ENCODE peak calls at places on chromosomes 11 and 22, in five cellular contexts. V is esophagus muscularis mucosa, K is tibial nerve, B is stomach, C is transverse colon. Q is an unnamed sample.

GRCh38 chr11:118660646-118661424 is 18.6 kb downstream of the TREH start:
- DNase-seq in V (no peak), K (no peak), B (no peak), C (no peak), Q (no peak)

GRCh38 chr22:44793106-44793505 is 40.7 kb downstream of the ARHGAP8 start:
- DNase-seq in V (no peak), K (no peak), B (no peak), C (no peak), Q (no peak)

GRCh38 chr11:60847906-60848305 is 6.0 kb downstream of the CCDC86 start:
- DNase-seq in V (no peak), K (no peak), B (no peak), C (no peak), Q (no peak)

GRCh38 chr11:34948721-34949120 is 32.3 kb downstream of the PDHX start:
- DNase-seq in V (no peak), K (no peak), B (no peak), C (no peak), Q (no peak)

GRCh38 chr11:68890490-68891231 is 13.0 kb downstream of the MRPL21 start:
- DNase-seq in V (peak; percentile 93), K (peak; percentile 84), B (peak; percentile 84), C (peak; percentile 28), Q (peak; percentile 62)

GRCh38 chr11:36540998-36541397 is 26.8 kb upstream of the RAG1 start:
- DNase-seq in V (no peak), K (no peak), B (peak; percentile 49), C (peak; percentile 51), Q (peak; percentile 55)

GRCh38 chr11:76147106-76147735 is 59.1 kb downstream of the WNT11 start:
- DNase-seq in V (no peak), K (no peak), B (no peak), C (peak; percentile 71), Q (no peak)

GRCh38 chr22:44669725-44670027 is 32.3 kb upstream of the PRR5 start:
- DNase-seq in V (no peak), K (no peak), B (no peak), C (no peak), Q (no peak)

GRCh38 chr11:125416993-125417935 is 78.8 kb downstream of the FEZ1 start:
- DNase-seq in V (no peak), K (no peak), B (no peak), C (no peak), Q (no peak)

DNA sequence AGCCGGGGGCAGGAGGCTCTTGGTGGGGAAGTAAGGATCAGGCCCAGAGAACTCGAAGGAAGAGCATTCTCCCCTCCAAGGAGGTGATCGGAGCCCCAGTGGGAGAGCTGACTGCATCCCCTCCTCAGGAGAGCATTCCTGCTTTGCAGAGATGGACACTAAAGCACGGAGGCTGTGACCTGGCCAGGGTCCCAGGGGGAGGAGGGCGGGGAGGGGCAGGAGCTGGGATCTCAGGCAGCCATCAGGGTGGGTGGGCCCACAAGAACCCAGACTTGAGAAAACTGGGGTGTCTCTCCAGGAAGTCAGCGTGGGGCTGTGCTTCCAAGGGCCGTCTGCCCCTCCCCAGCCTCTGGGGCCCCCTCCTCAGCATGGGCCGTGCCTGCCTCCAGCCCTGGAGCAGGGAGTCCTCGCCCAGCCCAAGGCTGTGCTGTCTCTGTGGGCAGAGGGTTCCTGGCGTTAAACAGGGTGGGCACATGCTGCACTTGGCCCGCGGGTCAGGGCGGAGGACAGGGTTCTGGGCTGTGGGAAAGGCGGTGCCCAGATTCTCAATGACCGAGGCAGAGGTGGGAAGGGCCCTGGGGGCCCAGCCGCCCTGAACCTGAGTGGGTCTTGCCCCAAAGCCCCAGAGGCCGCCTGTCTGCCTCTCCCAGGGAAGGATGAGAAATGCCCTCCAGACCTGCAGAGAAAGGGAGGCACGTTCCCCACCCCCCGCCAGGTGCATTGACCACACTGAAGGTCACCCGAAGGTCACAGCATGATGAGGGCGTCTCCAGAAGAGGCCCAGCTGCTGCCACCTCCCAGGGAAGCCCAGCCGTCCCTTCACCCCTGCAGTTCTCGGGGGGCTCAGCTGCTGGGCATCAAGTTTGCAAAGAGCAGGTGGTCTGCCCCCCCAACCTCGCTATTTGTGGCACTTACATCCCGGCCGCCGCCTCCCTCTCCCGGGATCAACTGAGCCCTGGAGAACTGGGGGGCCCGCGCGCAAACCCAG is 643 bp downstream of the CEND1 start:
- DNase-seq in V (no peak), K (no peak), B (no peak), C (no peak), Q (no peak)
- H3K4me1 ChIP-seq in V (no peaks in the 10 kb centered on the region), K (no peaks in the 10 kb centered on the region), B (peaks cover 6% of the 10 kb centered on the region), C (no peaks in the 10 kb centered on the region), Q (peaks cover 21% of the 10 kb centered on the region)

GRCh38 chr11:6926208-6927029 is at the start of gene ZNF215:
- DNase-seq in V (no peak), K (peak; percentile 25), B (peak; percentile 56), C (peak; percentile 89), Q (peak; percentile 77)
- TF ChIP-seq POLR2A in V (no peak), K (no peak), B (no peak), C (no peak), Q (no peak)

DNA sequence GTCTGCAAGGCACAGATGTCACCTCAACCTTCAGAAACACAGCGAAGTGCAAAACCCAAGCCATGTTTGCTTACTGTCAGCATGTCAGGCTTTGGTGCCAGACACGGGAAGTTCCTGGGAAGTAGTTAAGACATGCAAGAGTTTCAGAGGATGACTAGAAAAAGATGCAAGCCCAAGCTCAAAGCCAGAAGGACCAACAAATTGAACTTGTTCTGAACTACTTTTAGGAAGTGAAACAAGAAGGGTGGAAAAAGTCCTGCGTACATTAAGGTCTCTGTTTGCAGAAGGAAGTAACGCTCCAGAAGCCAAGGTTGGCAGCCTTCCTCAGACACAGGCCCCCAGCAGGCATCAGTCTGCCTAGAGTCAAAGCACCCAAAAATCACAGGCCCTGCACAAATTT is 2.6 kb downstream of the AP1B1 start:
- DNase-seq in V (no peak), K (no peak), B (peak; percentile 57), C (peak; percentile 44), Q (peak; percentile 57)
- H3K4me1 ChIP-seq in V (peaks cover 17% of the 10 kb centered on the region), K (peaks cover 22% of the 10 kb centered on the region), B (peaks cover 61% of the 10 kb centered on the region), C (peaks cover 71% of the 10 kb centered on the region), Q (peaks cover 78% of the 10 kb centered on the region)

DNA sequence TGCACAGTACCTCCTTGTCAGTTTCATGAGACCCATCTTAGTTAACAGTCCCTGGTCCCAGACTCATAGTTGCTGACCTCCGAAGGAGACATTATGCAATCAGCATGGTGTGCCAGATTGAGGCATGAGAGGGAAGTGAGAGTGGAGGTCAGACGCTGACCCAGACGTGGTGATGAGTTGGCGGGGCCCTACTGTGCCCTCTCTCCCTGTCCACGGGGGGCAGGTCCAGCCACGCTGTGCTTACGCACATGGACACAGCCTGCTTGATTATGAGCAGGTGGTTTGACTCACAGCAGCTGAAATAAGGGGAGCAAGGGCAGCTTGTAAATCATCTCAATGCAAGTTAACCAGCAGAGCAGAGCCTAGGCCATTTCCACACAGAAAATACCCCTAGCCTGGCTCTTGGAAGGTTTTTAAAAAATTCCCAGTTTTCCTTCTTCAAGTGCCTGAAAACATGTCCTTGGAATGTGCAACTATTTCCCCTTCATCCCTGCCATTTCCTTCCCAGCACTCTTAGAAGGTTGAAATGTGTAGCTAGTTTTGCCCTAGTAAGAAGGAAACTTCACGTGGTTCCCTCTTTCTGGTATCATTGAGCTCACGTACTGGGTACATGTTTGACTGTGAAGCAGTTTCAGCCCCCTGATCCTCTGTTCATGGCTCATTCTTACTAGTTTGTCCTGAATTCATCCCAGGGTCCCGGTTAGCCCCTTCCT is 122.6 kb upstream of the SORL1-AS1 start:
- DNase-seq in V (no peak), K (no peak), B (peak; percentile 32), C (peak; percentile 41), Q (peak; percentile 33)
- TF ChIP-seq POLR2A in V (no peak), K (no peak), B (no peak), C (no peak), Q (no peak)